ENCODE peak calls at places on chromosomes 11 and 22, in six cellular contexts. Y is transverse colon, B is MCF 10A, S is uterus, X is fibroblast of the aortic adventitia, F is AG10803. Q is an unnamed sample.

GRCh38 chr22:36442506-36443197 is 38.8 kb downstream of the TXN2 start:
- DNase-seq in F (no peak), S (no peak), B (no peak), X (no peak), Y (peak; percentile 83), Q (no peak)

GRCh38 chr11:83056204-83056603 is 15.5 kb downstream of the RAB30 start:
- DNase-seq in X (no peak), B (no peak), F (no peak), Y (no peak), S (no peak), Q (no peak)

GRCh38 chr11:115670538-115671200 is 166.5 kb upstream of the CADM1 start:
- DNase-seq in F (no peak), B (no peak), S (no peak), X (no peak), Y (no peak), Q (no peak)

GRCh38 chr11:43358308-43358669 is 431 bp upstream of the TTC17 start:
- DNase-seq in X (no peak), B (no peak), S (no peak), Y (no peak), F (no peak), Q (no peak)

GRCh38 chr22:26589367-26589844 is 526 bp downstream of the TPST2 start:
- DNase-seq in B (no peak), F (peak; percentile 34), S (peak; percentile 33), X (no peak), Y (peak; percentile 57), Q (no peak)

GRCh38 chr22:21975273-21975672 is 7.3 kb downstream of the TOP3B start:
- DNase-seq in X (no peak), F (no peak), B (no peak), S (no peak), Y (no peak), Q (no peak)

GRCh38 chr11:69044111-69045013 is 4.4 kb upstream of the TPCN2 start:
- DNase-seq in X (peak; percentile 49), S (peak; percentile 83), B (peak; percentile 71), F (peak; percentile 93), Y (peak; percentile 80), Q (peak; percentile 92)

GRCh38 chr11:19072464-19072863 is 11.9 kb upstream of the MRGPRX2 start:
- DNase-seq in B (no peak), Y (peak; percentile 86), F (no peak), X (no peak), S (no peak), Q (no peak)

GRCh38 chr11:87437844-87438223 is 400.1 kb downstream of the TMEM135 start:
- DNase-seq in Y (no peak), X (peak; percentile 66), B (peak; percentile 20), S (no peak), F (peak; percentile 84), Q (no peak)

GRCh38 chr11:10371926-10372641 is 67.2 kb downstream of the ADM start:
- DNase-seq in X (peak; percentile 56), F (peak; percentile 70), Y (no peak), B (no peak), S (no peak), Q (no peak)

GRCh38 chr11:112174789-112175595 is at the start of gene BCO2:
- DNase-seq in F (peak; percentile 67), B (peak; percentile 83), S (peak; percentile 86), Y (peak; percentile 85), X (peak; percentile 74), Q (peak; percentile 94)

GRCh38 chr11:103773059-103773458 is 263.4 kb upstream of the DDI1 start:
- DNase-seq in X (peak; percentile 98), S (no peak), Y (no peak), B (no peak), F (peak; percentile 91), Q (no peak)

GRCh38 chr11:38345286-38345685 is 1747.2 kb upstream of the RAG2 start:
- DNase-seq in F (no peak), X (no peak), Y (no peak), S (no peak), B (peak; percentile 4), Q (no peak)

GRCh38 chr22:50577987-50578775 is at the start of gene CPT1B:
- DNase-seq in S (no peak), Y (no peak), B (no peak), F (peak; percentile 31), X (peak; percentile 22), Q (no peak)

GRCh38 chr22:35288116-35288515 is 11.6 kb upstream of the TOM1 start:
- DNase-seq in F (no peak), S (no peak), Y (no peak), X (no peak), B (no peak), Q (no peak)

DNA sequence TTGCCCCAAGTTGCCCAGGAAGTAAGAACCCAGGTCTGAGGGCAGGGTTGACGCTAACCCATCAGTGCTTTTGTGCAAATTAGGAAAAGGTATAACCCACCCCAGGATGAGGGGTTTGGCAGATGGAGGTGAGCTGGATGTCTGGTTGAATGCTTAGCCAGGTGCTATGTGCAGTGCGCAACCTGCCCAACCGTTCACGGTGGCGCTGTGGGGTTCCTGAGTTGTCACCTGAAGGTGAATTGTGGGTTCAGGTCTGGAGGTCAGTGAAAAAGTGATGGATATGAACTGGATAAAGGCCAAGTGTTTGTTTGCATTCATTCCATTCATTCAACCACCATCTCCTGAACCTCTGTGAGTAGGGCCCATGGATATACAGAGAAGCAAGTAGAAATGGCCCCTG is 14.3 kb upstream of the LGALS2 start:
- DNase-seq in B (no peak), S (no peak), Y (no peak), F (no peak), X (no peak), Q (no peak)
- TF ChIP-seq CTCF in B (no peak), S (no peak), Y (no peak), F (no peak), X (no peak), Q (no peak)

GRCh38 chr11:15940462-15941205 is 415.7 kb downstream of the SOX6 start:
- DNase-seq in X (no peak), Y (no peak), B (no peak), F (no peak), S (no peak), Q (no peak)

GRCh38 chr11:15942936-15943335 is 413.4 kb downstream of the SOX6 start:
- DNase-seq in B (no peak), S (no peak), Y (no peak), F (no peak), X (no peak), Q (no peak)

GRCh38 chr11:15942126-15942525 is 414.2 kb downstream of the SOX6 start:
- DNase-seq in X (no peak), F (no peak), S (no peak), B (no peak), Y (no peak), Q (no peak)

GRCh38 chr11:15938983-15939382 is 417.4 kb downstream of the SOX6 start:
- DNase-seq in B (no peak), S (no peak), F (no peak), X (no peak), Y (no peak), Q (no peak)

GRCh38 chr11:15941206-15941770 is 415.1 kb downstream of the SOX6 start:
- DNase-seq in Y (no peak), B (no peak), X (no peak), S (no peak), F (peak; percentile 43), Q (no peak)
- TF ChIP-seq CTCF in Y (no peak), B (peak; percentile 82), X (peak; percentile 72), S (peak; percentile 35), F (peak; percentile 75), Q (peak; percentile 40)

DNA sequence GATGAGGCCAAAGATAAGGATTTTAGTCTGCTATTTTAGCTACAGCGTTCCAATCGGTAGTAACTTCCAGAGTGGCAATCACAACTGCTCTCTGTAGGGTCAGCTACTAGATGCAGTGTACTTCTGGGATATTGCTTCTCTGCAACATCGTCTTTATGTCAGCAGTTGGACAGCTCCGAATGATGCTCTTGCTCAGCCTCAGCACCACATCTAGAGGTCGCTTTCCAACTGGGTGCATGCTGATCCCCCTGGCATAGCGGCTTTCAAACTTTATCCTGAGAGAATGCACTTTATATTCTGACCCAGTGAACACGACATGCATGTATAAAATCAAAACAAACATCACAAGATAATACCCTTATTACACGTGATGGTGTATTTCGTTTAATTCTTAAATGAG is 219.6 kb downstream of the C11orf87 start:
- DNase-seq in X (peak; percentile 46), F (peak; percentile 47), B (peak; percentile 48), Y (no peak), S (no peak), Q (no peak)
- TF ChIP-seq CTCF in X (peak; percentile 39), F (peak; percentile 46), B (no peak), Y (no peak), S (no peak), Q (no peak)

DNA sequence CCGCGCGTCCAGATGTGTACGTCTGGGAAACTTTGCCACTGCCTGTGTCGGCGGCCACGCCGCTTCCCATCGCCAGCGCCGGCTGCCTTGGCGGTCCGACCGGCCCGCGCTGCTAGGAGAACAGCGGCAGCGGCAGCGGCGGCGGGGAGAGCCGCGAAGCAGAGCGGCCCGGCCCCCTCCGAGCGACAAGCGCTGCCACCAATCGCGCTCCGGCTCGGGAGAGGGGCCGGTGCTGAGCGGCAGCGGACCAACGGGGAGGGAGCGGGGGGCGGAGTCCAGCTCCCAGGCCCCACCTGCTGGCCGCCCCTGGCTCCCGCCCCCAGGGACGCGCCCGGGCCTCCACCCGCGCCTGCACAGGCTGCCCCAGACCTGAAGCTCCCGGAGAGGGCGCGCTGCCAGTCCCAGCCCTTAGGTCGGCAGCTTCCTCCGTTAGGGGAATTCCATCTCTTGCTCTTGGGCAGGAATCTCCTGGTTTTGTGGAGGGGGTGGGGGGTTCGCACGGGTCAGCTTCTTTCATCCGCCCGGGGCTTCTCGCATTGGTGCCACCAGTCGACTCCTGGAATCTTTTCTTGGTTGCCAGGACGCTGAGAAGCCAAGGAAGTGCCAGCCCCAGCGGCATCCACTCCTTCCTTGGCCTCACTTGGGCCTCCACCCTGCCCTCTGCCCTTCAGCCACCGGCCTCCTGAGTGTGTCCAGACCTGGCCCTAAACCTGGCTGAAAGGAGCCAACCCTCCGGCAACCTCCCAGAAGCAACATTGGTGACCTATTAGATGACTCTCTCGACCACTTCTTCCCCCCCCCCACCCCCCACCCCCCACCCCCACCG is at the start of gene GALNT18:
- DNase-seq in B (peak; percentile 95), X (peak; percentile 81), S (peak; percentile 89), Y (peak; percentile 92), F (peak; percentile 89), Q (peak; percentile 97)
- TF ChIP-seq CTCF in B (peak; percentile 29), X (peak; percentile 20), S (peak; percentile 38), Y (peak; percentile 75), F (peak; percentile 11), Q (no peak)

GRCh38 chr11:61892085-61892370 is 683 bp upstream of the FADS3 start:
- DNase-seq in X (no peak), S (no peak), Y (no peak), B (no peak), F (no peak), Q (no peak)
- TF ChIP-seq CTCF in X (no peak), S (no peak), Y (no peak), B (no peak), F (no peak), Q (no peak)

Q was measured in sigmoid colon.